ENCODE peak calls at places on chromosomes 16 and 17, in six cellular contexts. One of them, this sample, is unnamed.
A peak's percentile ranks its signal among the peaks of the same experiment; 100 is the strongest.

GRCh38 chr17:59878624-59879023 is 14.1 kb downstream of the TUBD1 start:
- DNase-seq in prostate gland: no peak
- DNase-seq in transverse colon: no peak
- DNase-seq in endothelial cell of umbilical vein: no peak
- DNase-seq in sigmoid colon: no peak
- DNase-seq in K562: no peak
- DNase-seq in this sample: no peak

GRCh38 chr16:24013733-24014645 is 178.2 kb downstream of the PRKCB start:
- DNase-seq in prostate gland: no peak
- DNase-seq in K562: no peak
- DNase-seq in transverse colon: peak; percentile 65
- DNase-seq in endothelial cell of umbilical vein: no peak
- DNase-seq in sigmoid colon: no peak
- DNase-seq in this sample: peak; percentile 75

GRCh38 chr17:60743812-60744211 is 66.2 kb downstream of the BCAS3 start:
- DNase-seq in sigmoid colon: no peak
- DNase-seq in transverse colon: no peak
- DNase-seq in K562: no peak
- DNase-seq in prostate gland: peak; percentile 47
- DNase-seq in endothelial cell of umbilical vein: peak; percentile 51
- DNase-seq in this sample: peak; percentile 50

GRCh38 chr17:38341035-38341721 is 2.6 kb downstream of the GPR179 start:
- DNase-seq in K562: no peak
- DNase-seq in sigmoid colon: peak; percentile 76
- DNase-seq in transverse colon: peak; percentile 43
- DNase-seq in endothelial cell of umbilical vein: peak; percentile 51
- DNase-seq in prostate gland: peak; percentile 69
- DNase-seq in this sample: no peak

GRCh38 chr16:14113344-14113743 is 42.2 kb downstream of the MRTFB start:
- DNase-seq in K562: no peak
- DNase-seq in prostate gland: no peak
- DNase-seq in sigmoid colon: no peak
- DNase-seq in endothelial cell of umbilical vein: no peak
- DNase-seq in transverse colon: no peak
- DNase-seq in this sample: no peak

GRCh38 chr16:69476920-69477418 is 52.5 kb downstream of the CYB5B start:
- DNase-seq in endothelial cell of umbilical vein: peak; percentile 84
- DNase-seq in transverse colon: no peak
- DNase-seq in sigmoid colon: no peak
- DNase-seq in K562: peak; percentile 55
- DNase-seq in prostate gland: no peak
- DNase-seq in this sample: no peak

GRCh38 chr17:78127240-78127887 is 1.2 kb downstream of the TMC6 start:
- DNase-seq in K562: peak; percentile 86
- DNase-seq in transverse colon: peak; percentile 75
- DNase-seq in endothelial cell of umbilical vein: no peak
- DNase-seq in sigmoid colon: peak; percentile 88
- DNase-seq in prostate gland: no peak
- DNase-seq in this sample: no peak

GRCh38 chr16:84367750-84368320 is 503 bp upstream of the ATP2C2 start:
- DNase-seq in prostate gland: peak; percentile 26
- DNase-seq in transverse colon: peak; percentile 60
- DNase-seq in K562: no peak
- DNase-seq in endothelial cell of umbilical vein: no peak
- DNase-seq in sigmoid colon: no peak
- DNase-seq in this sample: no peak

GRCh38 chr16:79988721-79989220 is 388.2 kb upstream of the MAF start:
- DNase-seq in transverse colon: no peak
- DNase-seq in endothelial cell of umbilical vein: no peak
- DNase-seq in prostate gland: no peak
- DNase-seq in K562: no peak
- DNase-seq in sigmoid colon: no peak
- DNase-seq in this sample: no peak

GRCh38 chr16:76345093-76345735 is 68.0 kb downstream of the CNTNAP4 start:
- DNase-seq in sigmoid colon: no peak
- DNase-seq in endothelial cell of umbilical vein: no peak
- DNase-seq in transverse colon: no peak
- DNase-seq in K562: no peak
- DNase-seq in prostate gland: no peak
- DNase-seq in this sample: no peak

GRCh38 chr17:40622509-40622928 is 25.1 kb downstream of the SMARCE1 start:
- DNase-seq in prostate gland: no peak
- DNase-seq in endothelial cell of umbilical vein: no peak
- DNase-seq in sigmoid colon: no peak
- DNase-seq in transverse colon: no peak
- DNase-seq in K562: no peak
- DNase-seq in this sample: no peak

GRCh38 chr17:45783593-45784292 is 377 bp upstream of the CRHR1 start:
- DNase-seq in endothelial cell of umbilical vein: no peak
- DNase-seq in prostate gland: peak; percentile 12
- DNase-seq in sigmoid colon: no peak
- DNase-seq in K562: peak; percentile 12
- DNase-seq in transverse colon: no peak
- DNase-seq in this sample: no peak

GRCh38 chr16:15583526-15583925 is 59.4 kb downstream of the MARF1 start:
- DNase-seq in prostate gland: no peak
- DNase-seq in endothelial cell of umbilical vein: no peak
- DNase-seq in sigmoid colon: no peak
- DNase-seq in transverse colon: no peak
- DNase-seq in K562: no peak
- DNase-seq in this sample: no peak

GRCh38 chr16:84294196-84295142 is at the start of gene WFDC1:
- DNase-seq in K562: no peak
- DNase-seq in sigmoid colon: peak; percentile 80
- DNase-seq in transverse colon: no peak
- DNase-seq in prostate gland: no peak
- DNase-seq in endothelial cell of umbilical vein: no peak
- DNase-seq in this sample: no peak

GRCh38 chr16:11473728-11474127 is 113.0 kb downstream of the LITAF start:
- DNase-seq in K562: no peak
- DNase-seq in prostate gland: no peak
- DNase-seq in transverse colon: no peak
- DNase-seq in sigmoid colon: no peak
- DNase-seq in endothelial cell of umbilical vein: no peak
- DNase-seq in this sample: no peak

GRCh38 chr16:51337662-51338061 is 186.6 kb upstream of the SALL1 start:
- DNase-seq in transverse colon: no peak
- DNase-seq in prostate gland: no peak
- DNase-seq in sigmoid colon: no peak
- DNase-seq in K562: no peak
- DNase-seq in endothelial cell of umbilical vein: no peak
- DNase-seq in this sample: no peak

GRCh38 chr16:21302898-21303528 is 24.9 kb upstream of the CRYM start:
- DNase-seq in sigmoid colon: no peak
- DNase-seq in transverse colon: peak; percentile 22
- DNase-seq in K562: peak; percentile 53
- DNase-seq in prostate gland: no peak
- DNase-seq in endothelial cell of umbilical vein: no peak
- DNase-seq in this sample: no peak

GRCh38 chr17:43766413-43767052 is 7.9 kb upstream of the SOST start:
- DNase-seq in sigmoid colon: peak; percentile 79
- DNase-seq in prostate gland: peak; percentile 44
- DNase-seq in K562: peak; percentile 74
- DNase-seq in endothelial cell of umbilical vein: peak; percentile 56
- DNase-seq in transverse colon: peak; percentile 62
- DNase-seq in this sample: no peak

GRCh38 chr17:1985686-1986085 is 39.4 kb downstream of the RTN4RL1 start:
- DNase-seq in K562: no peak
- DNase-seq in endothelial cell of umbilical vein: no peak
- DNase-seq in sigmoid colon: no peak
- DNase-seq in prostate gland: no peak
- DNase-seq in transverse colon: no peak
- DNase-seq in this sample: no peak

GRCh38 chr17:51580869-51581268 is 320.5 kb downstream of the UTP18 start:
- DNase-seq in K562: no peak
- DNase-seq in transverse colon: no peak
- DNase-seq in endothelial cell of umbilical vein: no peak
- DNase-seq in sigmoid colon: no peak
- DNase-seq in prostate gland: no peak
- DNase-seq in this sample: no peak

GRCh38 chr16:47473794-47474193 is 12.7 kb downstream of the PHKB start:
- DNase-seq in sigmoid colon: no peak
- DNase-seq in transverse colon: no peak
- DNase-seq in endothelial cell of umbilical vein: no peak
- DNase-seq in prostate gland: no peak
- DNase-seq in K562: no peak
- DNase-seq in this sample: no peak

GRCh38 chr17:59810894-59811153 is 81.9 kb downstream of the TUBD1 start:
- DNase-seq in sigmoid colon: no peak
- DNase-seq in prostate gland: no peak
- DNase-seq in K562: no peak
- DNase-seq in transverse colon: no peak
- DNase-seq in endothelial cell of umbilical vein: no peak
- DNase-seq in this sample: no peak

GRCh38 chr17:34173221-34173620 is 81.9 kb upstream of the CCL2 start:
- DNase-seq in prostate gland: no peak
- DNase-seq in K562: no peak
- DNase-seq in endothelial cell of umbilical vein: no peak
- DNase-seq in sigmoid colon: no peak
- DNase-seq in transverse colon: no peak
- DNase-seq in this sample: no peak

GRCh38 chr17:15171433-15172047 is 93.6 kb downstream of the PMP22 start:
- DNase-seq in prostate gland: peak; percentile 33
- DNase-seq in K562: peak; percentile 64
- DNase-seq in sigmoid colon: peak; percentile 68
- DNase-seq in transverse colon: peak; percentile 42
- DNase-seq in endothelial cell of umbilical vein: peak; percentile 54
- DNase-seq in this sample: no peak

GRCh38 chr16:4101421-4102275 is 14.6 kb downstream of the ADCY9 start:
- DNase-seq in K562: no peak
- DNase-seq in prostate gland: no peak
- DNase-seq in transverse colon: no peak
- DNase-seq in endothelial cell of umbilical vein: no peak
- DNase-seq in sigmoid colon: peak; percentile 17
- DNase-seq in this sample: no peak
- TF ChIP-seq POLR2AphosphoS5 in K562: no peak
- TF ChIP-seq POLR2AphosphoS5 in prostate gland: no peak
- TF ChIP-seq POLR2AphosphoS5 in transverse colon: no peak
- TF ChIP-seq POLR2AphosphoS5 in endothelial cell of umbilical vein: no peak
- TF ChIP-seq POLR2AphosphoS5 in sigmoid colon: no peak
- TF ChIP-seq POLR2AphosphoS5 in this sample: no peak

DNA sequence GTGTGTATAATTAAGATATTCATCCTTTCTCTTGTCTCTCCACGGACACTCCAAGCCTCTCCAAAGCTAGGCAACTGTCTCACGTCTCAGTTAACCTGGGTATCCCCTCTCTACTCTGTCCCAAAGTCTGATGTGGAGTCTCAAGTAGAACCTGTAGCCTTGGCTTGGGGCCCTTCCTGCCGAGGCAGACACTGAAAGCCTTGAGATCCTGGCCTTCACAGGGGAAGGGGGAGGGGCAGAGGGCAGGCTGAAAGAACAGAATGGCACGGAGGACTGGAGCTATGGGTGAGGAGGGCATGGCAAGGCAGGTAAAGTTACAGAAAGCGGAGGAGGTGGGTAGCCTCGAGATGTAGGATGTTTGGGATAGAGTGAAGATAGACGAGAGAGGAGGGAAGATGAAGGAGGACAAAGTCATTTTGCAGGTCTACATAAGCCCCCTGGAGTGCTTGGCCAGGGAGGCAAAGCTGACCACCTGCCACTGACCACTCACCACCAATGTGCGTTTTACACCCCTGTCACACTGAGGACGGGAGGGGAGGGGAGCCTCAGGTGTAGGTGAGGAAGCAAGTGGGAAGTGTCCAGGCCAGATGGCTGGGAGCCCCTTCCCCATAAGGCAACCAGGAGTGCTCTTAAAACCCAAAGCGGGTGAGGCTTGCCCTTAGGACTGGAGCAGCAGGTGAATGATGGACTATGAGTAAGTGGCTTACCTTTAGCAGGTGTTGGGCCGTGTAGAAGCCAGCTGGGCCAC is 1.3 kb downstream of the FDXR start:
- DNase-seq in transverse colon: no peak
- DNase-seq in K562: no peak
- DNase-seq in prostate gland: no peak
- DNase-seq in sigmoid colon: no peak
- DNase-seq in endothelial cell of umbilical vein: no peak
- DNase-seq in this sample: no peak
- H3K4me3 ChIP-seq in transverse colon: no peak overlapping the region
- H3K4me3 ChIP-seq in K562: peak overlapping the region; percentile 72
- H3K4me3 ChIP-seq in prostate gland: no peak overlapping the region
- H3K4me3 ChIP-seq in sigmoid colon: no peak overlapping the region
- H3K4me3 ChIP-seq in endothelial cell of umbilical vein: no peak overlapping the region
- H3K4me3 ChIP-seq in this sample: no peak overlapping the region

GRCh38 chr16:30114411-30114810 is 1.1 kb upstream of the GDPD3 start:
- DNase-seq in prostate gland: no peak
- DNase-seq in sigmoid colon: no peak
- DNase-seq in transverse colon: no peak
- DNase-seq in endothelial cell of umbilical vein: no peak
- DNase-seq in K562: no peak
- DNase-seq in this sample: no peak

GRCh38 chr16:30112197-30113030 is 923 bp downstream of the GDPD3 start:
- DNase-seq in transverse colon: peak; percentile 84
- DNase-seq in sigmoid colon: peak; percentile 81
- DNase-seq in prostate gland: no peak
- DNase-seq in K562: peak; percentile 81
- DNase-seq in endothelial cell of umbilical vein: no peak
- DNase-seq in this sample: no peak

GRCh38 chr16:30115238-30115637 is 1.9 kb upstream of the GDPD3 start:
- DNase-seq in endothelial cell of umbilical vein: no peak
- DNase-seq in transverse colon: peak; percentile 90
- DNase-seq in prostate gland: no peak
- DNase-seq in K562: no peak
- DNase-seq in sigmoid colon: no peak
- DNase-seq in this sample: no peak

GRCh38 chr16:30113711-30114333 is 485 bp upstream of the GDPD3 start:
- DNase-seq in transverse colon: no peak
- DNase-seq in K562: peak; percentile 30
- DNase-seq in sigmoid colon: no peak
- DNase-seq in prostate gland: no peak
- DNase-seq in endothelial cell of umbilical vein: no peak
- DNase-seq in this sample: no peak

DNA sequence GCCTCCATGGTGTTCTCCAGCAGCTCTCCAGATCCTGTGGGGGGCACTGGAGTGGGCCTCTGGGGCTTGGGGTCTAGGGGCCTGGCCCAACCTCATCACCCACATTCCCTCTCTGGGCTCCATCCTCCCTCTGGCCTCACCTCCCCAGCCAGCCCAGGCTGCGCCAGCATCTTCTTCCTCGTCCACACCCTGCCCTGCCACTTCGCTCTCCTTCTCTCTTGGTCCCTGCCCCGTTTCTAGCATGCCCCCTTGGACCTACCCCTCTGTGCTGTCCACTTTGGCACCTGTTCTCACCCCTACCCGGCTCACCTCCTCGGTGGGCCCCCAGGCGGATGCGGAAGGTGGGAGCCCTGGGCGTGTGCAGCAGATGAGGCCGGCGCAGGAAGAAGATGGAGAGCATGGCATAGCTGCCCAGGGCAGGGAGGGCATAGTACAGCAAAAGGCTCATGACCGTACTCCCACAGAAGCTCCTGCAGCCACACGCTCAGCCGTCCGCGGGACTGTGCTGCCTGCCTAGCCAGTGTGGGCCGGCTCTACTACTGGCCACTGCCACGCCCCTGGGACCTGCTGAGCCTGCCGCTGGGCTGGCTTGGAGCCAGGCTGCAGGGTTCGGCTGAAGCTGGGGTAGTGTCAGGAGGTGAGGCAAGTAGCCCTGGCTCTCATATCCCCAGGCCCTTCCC is at the start of gene GDPD3:
- DNase-seq in transverse colon: peak; percentile 87
- DNase-seq in prostate gland: no peak
- DNase-seq in endothelial cell of umbilical vein: no peak
- DNase-seq in K562: peak; percentile 88
- DNase-seq in sigmoid colon: no peak
- DNase-seq in this sample: no peak
- TF ChIP-seq POLR2AphosphoS5 in transverse colon: peak; percentile 72
- TF ChIP-seq POLR2AphosphoS5 in prostate gland: no peak
- TF ChIP-seq POLR2AphosphoS5 in endothelial cell of umbilical vein: no peak
- TF ChIP-seq POLR2AphosphoS5 in K562: no peak
- TF ChIP-seq POLR2AphosphoS5 in sigmoid colon: no peak
- TF ChIP-seq POLR2AphosphoS5 in this sample: no peak

GRCh38 chr16:67170168-67170947 is at the start of gene NOL3:
- DNase-seq in sigmoid colon: peak; percentile 94
- DNase-seq in transverse colon: peak; percentile 88
- DNase-seq in endothelial cell of umbilical vein: peak; percentile 88
- DNase-seq in K562: peak; percentile 87
- DNase-seq in prostate gland: peak; percentile 87
- DNase-seq in this sample: no peak
- H3K4me3 ChIP-seq in sigmoid colon: peak within 1 kb of the TSS; percentile 56
- H3K4me3 ChIP-seq in transverse colon: peak within 1 kb of the TSS; percentile 41
- H3K4me3 ChIP-seq in endothelial cell of umbilical vein: peak within 1 kb of the TSS; percentile 34
- H3K4me3 ChIP-seq in K562: peak within 1 kb of the TSS; percentile 36
- H3K4me3 ChIP-seq in prostate gland: peak within 1 kb of the TSS; percentile 42
- H3K4me3 ChIP-seq in this sample: peak within 1 kb of the TSS; percentile 74

This sample was measured in SK-N-MC.